ENCODE peak calls at places on chromosome 9, in five cellular contexts. K is GM12878, M is HCT116, W is HepG2, Z is SK-N-SH. G is an unnamed sample.

GRCh38 chr9:27339661-27340295 is 42.8 kb upstream of the EQTN start:
- DNase-seq in M (no peak), K (no peak), Z (no peak), W (no peak), G (no peak)

GRCh38 chr9:23438299-23438907 is 387.6 kb downstream of the ELAVL2 start:
- DNase-seq in M (no peak), Z (no peak), W (peak; percentile 62), K (no peak), G (no peak)

GRCh38 chr9:89815903-89816573 is 211.2 kb downstream of the GADD45G start:
- DNase-seq in Z (no peak), K (peak; percentile 69), W (no peak), M (no peak), G (no peak)

GRCh38 chr9:132249123-132249522 is 87.3 kb downstream of the NTNG2 start:
- DNase-seq in W (no peak), Z (no peak), M (no peak), K (no peak), G (no peak)

GRCh38 chr9:69014013-69014412 is at the start of gene PRKACG:
- DNase-seq in W (no peak), Z (no peak), K (no peak), M (no peak), G (no peak)

GRCh38 chr9:106467113-106467846 is 395.7 kb upstream of the ZNF462 start:
- DNase-seq in W (no peak), K (no peak), Z (no peak), M (no peak), G (no peak)

GRCh38 chr9:24245988-24246387 is 299.7 kb downstream of the IZUMO3 start:
- DNase-seq in W (no peak), K (no peak), Z (peak; percentile 4), M (peak; percentile 1), G (no peak)

GRCh38 chr9:85432599-85432998 is 309.2 kb downstream of the AGTPBP1 start:
- DNase-seq in W (no peak), Z (no peak), M (no peak), K (no peak), G (no peak)

GRCh38 chr9:134412298-134412711 is 86.0 kb downstream of the RXRA start:
- DNase-seq in M (no peak), W (no peak), K (no peak), Z (no peak), G (peak; percentile 77)

GRCh38 chr9:357560-357959 is 142.9 kb downstream of the DOCK8 start:
- DNase-seq in K (no peak), M (no peak), Z (no peak), W (no peak), G (no peak)

GRCh38 chr9:98457696-98458370 is 202.4 kb upstream of the TBC1D2 start:
- DNase-seq in Z (no peak), W (no peak), K (no peak), M (no peak), G (no peak)

GRCh38 chr9:7212101-7212500 is 454.3 kb downstream of the KDM4C start:
- DNase-seq in M (no peak), K (no peak), Z (no peak), W (no peak), G (no peak)

GRCh38 chr9:107422189-107422802 is 67.3 kb downstream of the KLF4 start:
- DNase-seq in Z (peak; percentile 60), K (no peak), W (peak; percentile 73), M (peak; percentile 78), G (peak; percentile 91)

GRCh38 chr9:14383296-14383695 is 69.4 kb upstream of the NFIB start:
- DNase-seq in W (no peak), K (no peak), Z (no peak), M (no peak), G (no peak)

GRCh38 chr9:137127301-137128157 is 11.4 kb upstream of the GRIN1 start:
- DNase-seq in W (peak; percentile 65), K (no peak), Z (no peak), M (no peak), G (no peak)

GRCh38 chr9:88106492-88106891 is 31.8 kb downstream of the SPATA31C2 start:
- DNase-seq in Z (peak; percentile 29), K (no peak), M (peak; percentile 54), W (no peak), G (peak; percentile 3)

GRCh38 chr9:32378993-32379729 is 5.3 kb upstream of the ACO1 start:
- DNase-seq in K (peak; percentile 44), W (peak; percentile 85), M (peak; percentile 67), Z (peak; percentile 69), G (peak; percentile 86)

GRCh38 chr9:13213337-13213736 is 66.2 kb downstream of the MPDZ start:
- DNase-seq in Z (no peak), K (no peak), M (no peak), W (peak; percentile 3), G (no peak)

GRCh38 chr9:7392161-7392560 is 407.4 kb downstream of the DMAC1 start:
- DNase-seq in M (no peak), Z (no peak), W (no peak), K (no peak), G (no peak)

GRCh38 chr9:93468763-93469456 is 15.5 kb upstream of the FAM120AOS start:
- DNase-seq in K (no peak), W (no peak), M (no peak), Z (no peak), G (no peak)

GRCh38 chr9:137241490-137242328 is 622 bp downstream of the TUBB4B start:
- DNase-seq in M (no peak), K (no peak), Z (peak; percentile 75), W (peak; percentile 54), G (peak; percentile 59)

GRCh38 chr9:111038336-111039202 is at the start of gene LPAR1:
- DNase-seq in K (no peak), W (no peak), M (peak; percentile 24), Z (peak; percentile 84), G (no peak)

GRCh38 chr9:74497750-74498615 is 848 bp downstream of the RORB start:
- DNase-seq in W (no peak), Z (peak; percentile 62), M (no peak), K (no peak), G (peak; percentile 69)

GRCh38 chr9:81984911-81985310 is 3.7 kb upstream of the SPATA31D1 start:
- DNase-seq in K (no peak), M (no peak), Z (no peak), W (no peak), G (no peak)

GRCh38 chr9:73402081-73403028 is 250.7 kb downstream of the ANXA1 start:
- DNase-seq in Z (no peak), W (no peak), K (no peak), M (no peak), G (no peak)

GRCh38 chr9:19965336-19965735 is 176.5 kb upstream of the SLC24A2 start:
- DNase-seq in K (no peak), W (no peak), Z (no peak), M (no peak), G (no peak)

GRCh38 chr9:9612270-9612669 is 1000.5 kb downstream of the PTPRD start:
- DNase-seq in W (no peak), Z (peak; percentile 24), K (peak; percentile 3), M (no peak), G (no peak)

GRCh38 chr9:100784755-100785154 is 206.9 kb downstream of the CAVIN4 start:
- DNase-seq in Z (no peak), K (no peak), W (no peak), M (no peak), G (no peak)

GRCh38 chr9:107944387-107944786 is 454.8 kb upstream of the KLF4 start:
- DNase-seq in Z (no peak), K (no peak), W (no peak), M (no peak), G (no peak)

GRCh38 chr9:76732341-76732958 is 31.8 kb upstream of the PCA3 start:
- DNase-seq in W (no peak), M (no peak), Z (no peak), K (no peak), G (no peak)

GRCh38 chr9:38067892-38068615 is 973 bp downstream of the SHB start:
- DNase-seq in M (no peak), Z (peak; percentile 64), W (no peak), K (no peak), G (no peak)

GRCh38 chr9:134689320-134690181 is 47.9 kb downstream of the COL5A1 start:
- DNase-seq in M (peak; percentile 29), Z (peak; percentile 88), K (no peak), W (peak; percentile 10), G (peak; percentile 74)

GRCh38 chr9:132498811-132499210 is 83.6 kb upstream of the BARHL1 start:
- DNase-seq in Z (peak; percentile 53), K (no peak), W (no peak), M (no peak), G (peak; percentile 24)

DNA sequence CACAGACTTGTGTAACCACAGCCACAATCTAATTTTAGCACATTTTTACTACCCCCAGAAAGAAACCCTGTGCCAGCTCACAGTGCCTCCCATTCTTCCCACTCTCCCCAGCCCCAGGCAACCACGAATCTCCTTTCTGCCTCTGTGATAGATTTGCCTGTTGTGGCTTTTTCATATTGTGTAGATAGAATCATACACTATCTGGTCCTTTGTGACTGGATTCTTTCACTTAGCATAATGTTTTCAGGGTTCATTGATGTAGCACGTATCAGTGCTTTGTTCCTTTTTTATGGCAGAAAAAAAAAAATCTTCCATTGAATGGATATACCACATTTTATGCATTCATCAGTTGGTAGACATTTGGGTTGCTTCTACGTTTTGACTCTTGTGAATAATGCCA is 64.4 kb downstream of the RCL1 start:
- DNase-seq in M (no peak), K (no peak), W (no peak), Z (no peak), G (no peak)
- TF ChIP-seq JUND in M (no peak), K (no peak), W (no peak), Z (no peak), G (no peak)

GRCh38 chr9:129885670-129886106 is 50.4 kb downstream of the USP20 start:
- DNase-seq in W (peak; percentile 66), K (peak; percentile 64), M (peak; percentile 57), Z (peak; percentile 96), G (peak; percentile 70)
- TF ChIP-seq JUND in W (no peak), K (no peak), M (no peak), Z (peak; percentile 56), G (peak; percentile 73)

GRCh38 chr9:35651964-35652828 is 1.5 kb upstream of the SIT1 start:
- DNase-seq in M (no peak), W (peak; percentile 72), Z (no peak), K (no peak), G (no peak)

GRCh38 chr9:35653611-35654010 is 2.9 kb upstream of the SIT1 start:
- DNase-seq in Z (no peak), W (no peak), K (no peak), M (no peak), G (no peak)

GRCh38 chr9:35649431-35650340 is 1.0 kb downstream of the SIT1 start:
- DNase-seq in Z (no peak), M (no peak), W (no peak), K (no peak), G (no peak)

GRCh38 chr9:35652829-35653209 is 2.1 kb upstream of the SIT1 start:
- DNase-seq in W (no peak), K (no peak), M (no peak), Z (no peak), G (no peak)

GRCh38 chr9:35650341-35651158 is at the start of gene SIT1:
- DNase-seq in W (no peak), Z (no peak), K (no peak), M (no peak), G (no peak)
- TF ChIP-seq JUND in W (no peak), Z (no peak), K (no peak), M (no peak), G (no peak)

DNA sequence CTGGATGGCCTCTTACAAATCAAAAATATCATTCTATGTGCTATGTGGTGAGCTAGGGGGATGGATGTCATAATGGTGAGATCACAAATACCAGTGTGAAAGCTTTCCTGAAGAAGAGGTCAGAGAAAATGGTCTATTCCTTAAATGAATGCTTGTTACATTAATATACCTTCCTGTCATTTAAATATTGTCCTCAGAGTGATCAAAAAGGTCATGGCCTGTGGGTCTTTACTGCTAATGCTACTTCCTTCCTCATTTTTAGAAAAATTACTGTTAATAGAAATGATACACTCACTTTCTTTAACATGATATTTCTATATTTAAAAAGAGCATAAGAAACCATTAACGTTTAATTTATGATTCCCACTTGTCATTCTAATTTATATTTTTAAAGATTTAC is 9.7 kb downstream of the OMD start:
- DNase-seq in K (no peak), Z (no peak), M (no peak), W (no peak), G (no peak)
- TF ChIP-seq JUND in K (no peak), Z (no peak), M (no peak), W (no peak), G (no peak)

G was measured in T47D.